ENCODE peak calls at places on chromosomes 1 and 21, in four cellular contexts. Z, B, E and I are unnamed samples.

GRCh38 chr1:183306317-183307042 is 111.7 kb downstream of the NMNAT2 start:
- DNase-seq in Z (no peak), B (no peak), E (peak; percentile 49), I (no peak)

GRCh38 chr1:36328713-36329112 is 5.3 kb upstream of the EVA1B start:
- DNase-seq in Z (no peak), B (peak; percentile 33), E (no peak), I (no peak)

GRCh38 chr1:92502247-92502646 is 15.5 kb upstream of the GFI1 start:
- DNase-seq in Z (no peak), B (peak; percentile 50), E (no peak), I (no peak)

GRCh38 chr1:4171480-4172450 is 271.7 kb upstream of the C1orf174 start:
- DNase-seq in Z (no peak), B (no peak), E (peak; percentile 20), I (no peak)

GRCh38 chr1:14795589-14795988 is 197.1 kb downstream of the KAZN start:
- DNase-seq in Z (no peak), B (no peak), E (no peak), I (no peak)

GRCh38 chr21:36829116-36829515 is 130.2 kb downstream of the SIM2 start:
- DNase-seq in Z (no peak), B (no peak), E (no peak), I (no peak)

GRCh38 chr1:85361106-85361505 is 84.7 kb upstream of the BCL10 start:
- DNase-seq in Z (peak; percentile 62), B (peak; percentile 93), E (no peak), I (no peak)

GRCh38 chr21:42830456-42831455 is 48.6 kb downstream of the WDR4 start:
- DNase-seq in Z (no peak), B (no peak), E (no peak), I (no peak)

GRCh38 chr1:149849947-149850360 is 49.4 kb upstream of the BOLA1 start:
- DNase-seq in Z (no peak), B (peak; percentile 10), E (no peak), I (no peak)

GRCh38 chr1:91440845-91441244 is 36.2 kb upstream of the HFM1 start:
- DNase-seq in Z (no peak), B (peak; percentile 35), E (no peak), I (peak; percentile 47)

GRCh38 chr21:45071396-45072165 is 2.8 kb upstream of the ADARB1 start:
- DNase-seq in Z (no peak), B (no peak), E (no peak), I (no peak)

GRCh38 chr1:78535286-78535685 is 44.5 kb downstream of the PTGFR start:
- DNase-seq in Z (no peak), B (no peak), E (no peak), I (no peak)

GRCh38 chr21:41294548-41295231 is 21.9 kb upstream of the FAM3B start:
- DNase-seq in Z (no peak), B (no peak), E (no peak), I (no peak)

GRCh38 chr1:243846761-243847160 is 3.3 kb downstream of the AKT3 start:
- DNase-seq in Z (no peak), B (no peak), E (no peak), I (no peak)

GRCh38 chr1:101026394-101026788 is 807 bp upstream of the DPH5 start:
- DNase-seq in Z (no peak), B (no peak), E (no peak), I (peak; percentile 0)

GRCh38 chr1:233993651-233994050 is 89.2 kb downstream of the SLC35F3 start:
- DNase-seq in Z (no peak), B (no peak), E (no peak), I (peak; percentile 69)

GRCh38 chr1:75640137-75640536 is 29.2 kb upstream of the SLC44A5 start:
- DNase-seq in Z (no peak), B (no peak), E (no peak), I (no peak)

GRCh38 chr1:6002714-6003501 is 10.7 kb upstream of the NPHP4 start:
- DNase-seq in Z (no peak), B (no peak), E (peak; percentile 77), I (no peak)

GRCh38 chr1:204744102-204744501 is 58.6 kb upstream of the LRRN2 start:
- DNase-seq in Z (no peak), B (no peak), E (no peak), I (no peak)

GRCh38 chr21:36065497-36066036 is 4.3 kb upstream of the CBR1 start:
- DNase-seq in Z (no peak), B (peak; percentile 80), E (no peak), I (no peak)

GRCh38 chr1:46288485-46289133 is 14.8 kb downstream of the LRRC41 start:
- DNase-seq in Z (no peak), B (peak; percentile 28), E (no peak), I (peak; percentile 29)

GRCh38 chr21:43303240-43304178 is 123.4 kb downstream of the SIK1 start:
- DNase-seq in Z (no peak), B (no peak), E (peak; percentile 29), I (no peak)

GRCh38 chr1:43134068-43134467 is 38.0 kb downstream of the EBNA1BP2 start:
- DNase-seq in Z (no peak), B (no peak), E (no peak), I (no peak)

GRCh38 chr1:244341455-244342450 is 110.0 kb downstream of the ADSS2 start:
- DNase-seq in Z (no peak), B (peak; percentile 38), E (no peak), I (peak; percentile 64)

GRCh38 chr1:149884433-149885363 is 14.7 kb upstream of the BOLA1 start:
- DNase-seq in Z (no peak), B (peak; percentile 45), E (no peak), I (peak; percentile 16)

GRCh38 chr1:26468911-26469310 is 3.3 kb upstream of the HMGN2 start:
- DNase-seq in Z (no peak), B (no peak), E (no peak), I (no peak)

GRCh38 chr1:15014521-15014920 is 139.0 kb upstream of the TMEM51 start:
- DNase-seq in Z (no peak), B (no peak), E (no peak), I (no peak)

GRCh38 chr1:203374023-203374422 is 23.1 kb upstream of the FMOD start:
- DNase-seq in Z (no peak), B (no peak), E (no peak), I (no peak)

GRCh38 chr1:151998611-151999362 is 5.1 kb upstream of the S100A10 start:
- DNase-seq in Z (no peak), B (peak; percentile 17), E (no peak), I (no peak)

GRCh38 chr1:2448098-2448445 is 28.0 kb upstream of the PLCH2 start:
- DNase-seq in Z (no peak), B (no peak), E (no peak), I (no peak)

GRCh38 chr21:42523211-42523610 is 9.6 kb downstream of the SLC37A1 start:
- DNase-seq in Z (no peak), B (no peak), E (no peak), I (no peak)

GRCh38 chr1:87151500-87152421 is 176.9 kb upstream of the LMO4 start:
- DNase-seq in Z (peak; percentile 34), B (peak; percentile 63), E (peak; percentile 78), I (peak; percentile 71)

DNA sequence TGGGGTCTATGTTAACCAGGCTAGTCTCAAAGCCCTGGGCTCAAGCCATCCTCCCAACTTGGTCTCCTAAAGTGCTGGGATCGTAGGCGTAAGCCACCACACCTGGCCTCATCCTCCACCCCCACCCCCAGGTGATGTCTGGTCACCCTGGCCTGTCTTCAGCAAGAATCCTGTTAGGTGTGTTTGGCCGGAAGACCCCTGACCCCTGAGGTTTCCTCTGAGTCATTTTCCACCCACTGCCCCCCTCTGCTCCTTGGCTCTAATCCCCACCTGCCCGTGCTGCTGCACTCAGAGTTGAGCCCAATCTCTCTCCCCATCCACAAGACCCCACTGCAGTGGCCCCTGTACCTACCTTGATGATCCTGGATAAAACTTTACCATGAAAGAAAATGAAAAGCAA is 25.2 kb downstream of the SLC66A1 start:
- DNase-seq in Z (no peak), B (no peak), E (no peak), I (peak; percentile 66)
- H3K4me3 ChIP-seq in Z (no peak overlapping the region), B (no peak overlapping the region), E (no peak overlapping the region), I (no peak overlapping the region)

GRCh38 chr1:16161717-16162116 is 5.8 kb upstream of the EPHA2 start:
- DNase-seq in Z (no peak), B (no peak), E (no peak), I (no peak)
- H3K4me3 ChIP-seq in Z (no peak overlapping the region), B (no peak overlapping the region), E (no peak overlapping the region), I (no peak overlapping the region)

DNA sequence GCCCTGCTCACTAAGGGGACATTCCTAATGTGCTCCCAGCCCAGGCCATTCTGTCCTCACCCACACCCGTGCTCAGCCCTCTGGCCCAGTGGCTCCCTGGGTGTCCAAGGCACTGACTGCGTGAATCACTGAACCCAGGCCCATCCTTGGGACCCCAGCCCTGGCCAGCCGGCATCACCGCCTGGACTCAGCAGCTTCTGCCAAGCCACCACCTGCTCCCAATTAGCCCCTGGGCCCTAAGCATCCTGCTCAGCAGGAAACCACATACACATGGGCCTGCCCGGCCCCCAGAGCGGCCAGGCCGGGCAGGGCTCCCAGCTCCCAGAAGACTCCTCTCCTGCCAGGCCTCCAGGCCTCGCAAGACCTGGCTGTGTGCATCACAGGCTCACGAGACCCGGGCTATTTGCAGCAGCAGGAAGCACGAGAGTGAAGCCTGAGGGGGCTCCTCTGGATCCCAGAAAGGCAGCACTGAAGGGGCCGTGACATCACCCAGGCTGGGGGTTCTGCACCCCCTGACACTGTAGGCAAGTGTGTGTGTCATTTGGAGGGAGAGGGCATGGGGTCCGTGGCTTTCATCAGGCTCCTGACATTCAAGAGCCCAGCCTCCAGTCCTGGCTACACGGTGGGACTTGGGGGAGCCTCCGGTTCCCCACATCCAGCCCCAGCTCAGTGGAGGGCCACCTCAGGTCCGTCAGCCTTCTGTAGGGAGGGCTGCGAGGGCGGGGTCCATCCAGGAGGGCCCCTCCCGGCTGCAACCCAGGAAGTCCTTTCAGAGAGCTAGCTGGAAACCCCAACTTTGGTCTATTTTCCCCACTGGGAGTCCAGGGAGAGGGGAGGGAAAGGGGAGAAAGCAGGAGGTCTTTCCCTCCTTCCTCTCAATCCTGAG is 1.6 kb downstream of the MFAP2 start:
- DNase-seq in Z (peak; percentile 90), B (peak; percentile 97), E (peak; percentile 49), I (no peak)
- H3K4me3 ChIP-seq in Z (peak overlapping the region; percentile 77), B (peak overlapping the region; percentile 70), E (peak overlapping the region; percentile 65), I (no peak overlapping the region)

DNA sequence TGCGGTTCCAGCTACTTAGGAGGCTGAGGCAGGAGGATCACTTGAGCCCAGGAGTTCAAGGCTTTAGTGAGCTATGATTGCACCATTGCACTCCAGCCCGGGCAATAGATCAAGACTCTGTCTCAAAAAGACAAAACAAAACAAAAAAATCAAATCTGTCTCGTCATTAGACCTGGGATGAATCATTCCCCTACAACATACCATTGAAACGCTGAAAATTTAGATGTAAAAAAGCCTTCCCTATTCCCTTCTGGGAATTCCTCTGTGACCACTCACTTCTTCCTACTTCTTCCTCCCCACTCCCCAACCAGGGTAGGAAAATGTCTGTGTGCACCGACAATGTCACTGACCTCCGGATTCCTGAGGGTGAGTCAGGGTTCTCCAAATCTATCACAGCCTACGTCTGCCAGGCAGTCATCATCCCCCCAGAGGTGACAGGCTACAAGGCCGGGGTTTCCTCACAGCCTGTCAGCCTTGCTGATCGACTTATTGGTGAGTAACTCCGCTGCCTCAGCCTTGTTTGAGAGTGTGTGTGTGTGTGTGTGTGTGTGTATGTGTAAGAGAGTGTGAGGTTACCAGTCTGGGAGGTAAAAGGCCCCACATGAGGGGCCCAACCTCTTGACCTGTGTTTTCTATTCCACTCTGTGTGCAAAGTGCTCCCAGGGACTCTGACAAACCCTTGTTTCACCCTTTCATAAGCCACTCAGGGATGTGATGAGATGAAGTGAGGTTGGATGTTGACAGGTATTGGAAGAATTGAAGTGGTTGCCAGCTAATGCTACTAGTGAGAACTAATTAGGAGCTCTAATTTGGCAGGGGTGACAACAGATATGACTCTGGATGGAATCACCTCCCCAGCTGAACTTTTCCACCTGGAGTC is 16.3 kb upstream of the SARS1 start:
- DNase-seq in Z (peak; percentile 97), B (peak; percentile 100), E (peak; percentile 20), I (peak; percentile 81)
- H3K4me3 ChIP-seq in Z (no peak overlapping the region), B (no peak overlapping the region), E (no peak overlapping the region), I (no peak overlapping the region)